ENCODE peak calls at places on chromosomes 3 and 15, in six cellular contexts. One of them, this sample, is unnamed.

GRCh38 chr3:73453676-73454075 is 171.1 kb downstream of the PDZRN3 start:
- DNase-seq in esophagus muscularis mucosa: no peak
- DNase-seq in stimulated activated CD8-positive, alpha-beta memory T cell treated with anti-CD3 and anti-CD28 coated beads, Interleukin-7, amount 100 ng/mL, for 1 hour: no peak
- DNase-seq in KBM-7: no peak
- DNase-seq in endothelial cell: no peak
- DNase-seq in mucosa of gallbladder: no peak
- DNase-seq in this sample: no peak

GRCh38 chr3:184559336-184559735 is 2.2 kb upstream of the EPHB3 start:
- DNase-seq in stimulated activated CD8-positive, alpha-beta memory T cell treated with anti-CD3 and anti-CD28 coated beads, Interleukin-7, amount 100 ng/mL, for 1 hour: no peak
- DNase-seq in esophagus muscularis mucosa: no peak
- DNase-seq in mucosa of gallbladder: peak
- DNase-seq in KBM-7: no peak
- DNase-seq in endothelial cell: no peak
- DNase-seq in this sample: peak

GRCh38 chr3:124766113-124767095 is 36.2 kb downstream of the UMPS start:
- DNase-seq in mucosa of gallbladder: no peak
- DNase-seq in KBM-7: no peak
- DNase-seq in endothelial cell: no peak
- DNase-seq in stimulated activated CD8-positive, alpha-beta memory T cell treated with anti-CD3 and anti-CD28 coated beads, Interleukin-7, amount 100 ng/mL, for 1 hour: no peak
- DNase-seq in esophagus muscularis mucosa: no peak
- DNase-seq in this sample: no peak

GRCh38 chr15:83565553-83566159 is 88.3 kb upstream of the ADAMTSL3 start:
- DNase-seq in mucosa of gallbladder: no peak
- DNase-seq in esophagus muscularis mucosa: no peak
- DNase-seq in KBM-7: peak
- DNase-seq in stimulated activated CD8-positive, alpha-beta memory T cell treated with anti-CD3 and anti-CD28 coated beads, Interleukin-7, amount 100 ng/mL, for 1 hour: no peak
- DNase-seq in endothelial cell: peak
- DNase-seq in this sample: no peak

GRCh38 chr3:46858456-46858855 is 4.8 kb downstream of the MYL3 start:
- DNase-seq in endothelial cell: no peak
- DNase-seq in mucosa of gallbladder: no peak
- DNase-seq in stimulated activated CD8-positive, alpha-beta memory T cell treated with anti-CD3 and anti-CD28 coated beads, Interleukin-7, amount 100 ng/mL, for 1 hour: no peak
- DNase-seq in KBM-7: no peak
- DNase-seq in esophagus muscularis mucosa: no peak
- DNase-seq in this sample: peak

GRCh38 chr3:181289306-181289705 is 299.8 kb upstream of the DNAJC19 start:
- DNase-seq in endothelial cell: no peak
- DNase-seq in esophagus muscularis mucosa: no peak
- DNase-seq in mucosa of gallbladder: no peak
- DNase-seq in stimulated activated CD8-positive, alpha-beta memory T cell treated with anti-CD3 and anti-CD28 coated beads, Interleukin-7, amount 100 ng/mL, for 1 hour: no peak
- DNase-seq in KBM-7: no peak
- DNase-seq in this sample: no peak

GRCh38 chr15:67064607-67065530 is 533 bp upstream of the SMAD3 start:
- DNase-seq in stimulated activated CD8-positive, alpha-beta memory T cell treated with anti-CD3 and anti-CD28 coated beads, Interleukin-7, amount 100 ng/mL, for 1 hour: no peak
- DNase-seq in mucosa of gallbladder: no peak
- DNase-seq in esophagus muscularis mucosa: no peak
- DNase-seq in endothelial cell: peak
- DNase-seq in KBM-7: peak
- DNase-seq in this sample: no peak

GRCh38 chr15:78420220-78420619 is 17.8 kb upstream of the IREB2 start:
- DNase-seq in endothelial cell: no peak
- DNase-seq in mucosa of gallbladder: no peak
- DNase-seq in KBM-7: no peak
- DNase-seq in stimulated activated CD8-positive, alpha-beta memory T cell treated with anti-CD3 and anti-CD28 coated beads, Interleukin-7, amount 100 ng/mL, for 1 hour: no peak
- DNase-seq in esophagus muscularis mucosa: no peak
- DNase-seq in this sample: no peak

GRCh38 chr15:92617197-92618037 is 38.2 kb downstream of the FAM174B start:
- DNase-seq in mucosa of gallbladder: peak
- DNase-seq in stimulated activated CD8-positive, alpha-beta memory T cell treated with anti-CD3 and anti-CD28 coated beads, Interleukin-7, amount 100 ng/mL, for 1 hour: no peak
- DNase-seq in endothelial cell: no peak
- DNase-seq in esophagus muscularis mucosa: no peak
- DNase-seq in KBM-7: no peak
- DNase-seq in this sample: peak

GRCh38 chr3:40914475-40914874 is 284.8 kb upstream of the CTNNB1 start:
- DNase-seq in stimulated activated CD8-positive, alpha-beta memory T cell treated with anti-CD3 and anti-CD28 coated beads, Interleukin-7, amount 100 ng/mL, for 1 hour: no peak
- DNase-seq in endothelial cell: no peak
- DNase-seq in KBM-7: no peak
- DNase-seq in esophagus muscularis mucosa: no peak
- DNase-seq in mucosa of gallbladder: no peak
- DNase-seq in this sample: no peak

GRCh38 chr15:67968564-67969440 is 85.3 kb upstream of the PIAS1 start:
- DNase-seq in endothelial cell: no peak
- DNase-seq in KBM-7: no peak
- DNase-seq in stimulated activated CD8-positive, alpha-beta memory T cell treated with anti-CD3 and anti-CD28 coated beads, Interleukin-7, amount 100 ng/mL, for 1 hour: no peak
- DNase-seq in mucosa of gallbladder: no peak
- DNase-seq in esophagus muscularis mucosa: no peak
- DNase-seq in this sample: no peak

GRCh38 chr3:165549665-165550064 is 287.6 kb downstream of the BCHE start:
- DNase-seq in KBM-7: no peak
- DNase-seq in stimulated activated CD8-positive, alpha-beta memory T cell treated with anti-CD3 and anti-CD28 coated beads, Interleukin-7, amount 100 ng/mL, for 1 hour: no peak
- DNase-seq in endothelial cell: no peak
- DNase-seq in mucosa of gallbladder: no peak
- DNase-seq in esophagus muscularis mucosa: no peak
- DNase-seq in this sample: no peak

GRCh38 chr3:112460519-112460918 is 38.8 kb downstream of the BTLA start:
- DNase-seq in stimulated activated CD8-positive, alpha-beta memory T cell treated with anti-CD3 and anti-CD28 coated beads, Interleukin-7, amount 100 ng/mL, for 1 hour: no peak
- DNase-seq in esophagus muscularis mucosa: no peak
- DNase-seq in mucosa of gallbladder: no peak
- DNase-seq in KBM-7: no peak
- DNase-seq in endothelial cell: no peak
- DNase-seq in this sample: no peak

GRCh38 chr15:90184786-90185704 is 16.1 kb upstream of the SEMA4B start:
- DNase-seq in mucosa of gallbladder: peak
- DNase-seq in endothelial cell: peak
- DNase-seq in esophagus muscularis mucosa: no peak
- DNase-seq in KBM-7: peak
- DNase-seq in stimulated activated CD8-positive, alpha-beta memory T cell treated with anti-CD3 and anti-CD28 coated beads, Interleukin-7, amount 100 ng/mL, for 1 hour: no peak
- DNase-seq in this sample: peak

GRCh38 chr3:124078978-124079911 is 87.3 kb upstream of the ROPN1 start:
- DNase-seq in stimulated activated CD8-positive, alpha-beta memory T cell treated with anti-CD3 and anti-CD28 coated beads, Interleukin-7, amount 100 ng/mL, for 1 hour: no peak
- DNase-seq in mucosa of gallbladder: no peak
- DNase-seq in endothelial cell: peak
- DNase-seq in KBM-7: peak
- DNase-seq in esophagus muscularis mucosa: no peak
- DNase-seq in this sample: peak

GRCh38 chr3:47601310-47601709 is 22.6 kb upstream of the CSPG5 start:
- DNase-seq in endothelial cell: no peak
- DNase-seq in esophagus muscularis mucosa: no peak
- DNase-seq in stimulated activated CD8-positive, alpha-beta memory T cell treated with anti-CD3 and anti-CD28 coated beads, Interleukin-7, amount 100 ng/mL, for 1 hour: no peak
- DNase-seq in KBM-7: no peak
- DNase-seq in mucosa of gallbladder: no peak
- DNase-seq in this sample: no peak

GRCh38 chr3:98577178-98577895 is 16.1 kb downstream of the CPOX start:
- DNase-seq in mucosa of gallbladder: no peak
- DNase-seq in stimulated activated CD8-positive, alpha-beta memory T cell treated with anti-CD3 and anti-CD28 coated beads, Interleukin-7, amount 100 ng/mL, for 1 hour: no peak
- DNase-seq in endothelial cell: no peak
- DNase-seq in esophagus muscularis mucosa: no peak
- DNase-seq in KBM-7: no peak
- DNase-seq in this sample: no peak

GRCh38 chr15:71469393-71469792 is 341.0 kb upstream of the NR2E3 start:
- DNase-seq in KBM-7: peak
- DNase-seq in esophagus muscularis mucosa: no peak
- DNase-seq in stimulated activated CD8-positive, alpha-beta memory T cell treated with anti-CD3 and anti-CD28 coated beads, Interleukin-7, amount 100 ng/mL, for 1 hour: no peak
- DNase-seq in mucosa of gallbladder: no peak
- DNase-seq in endothelial cell: no peak
- DNase-seq in this sample: no peak

GRCh38 chr3:30655187-30655812 is 48.9 kb downstream of the TGFBR2 start:
- DNase-seq in endothelial cell: no peak
- DNase-seq in mucosa of gallbladder: no peak
- DNase-seq in stimulated activated CD8-positive, alpha-beta memory T cell treated with anti-CD3 and anti-CD28 coated beads, Interleukin-7, amount 100 ng/mL, for 1 hour: no peak
- DNase-seq in KBM-7: peak
- DNase-seq in esophagus muscularis mucosa: no peak
- DNase-seq in this sample: no peak

GRCh38 chr3:108311797-108312196 is 15.4 kb downstream of the HHLA2 start:
- DNase-seq in stimulated activated CD8-positive, alpha-beta memory T cell treated with anti-CD3 and anti-CD28 coated beads, Interleukin-7, amount 100 ng/mL, for 1 hour: no peak
- DNase-seq in esophagus muscularis mucosa: no peak
- DNase-seq in mucosa of gallbladder: no peak
- DNase-seq in KBM-7: peak
- DNase-seq in endothelial cell: no peak
- DNase-seq in this sample: no peak

GRCh38 chr3:13655074-13655913 is 106.4 kb downstream of the FBLN2 start:
- DNase-seq in stimulated activated CD8-positive, alpha-beta memory T cell treated with anti-CD3 and anti-CD28 coated beads, Interleukin-7, amount 100 ng/mL, for 1 hour: no peak
- DNase-seq in mucosa of gallbladder: peak
- DNase-seq in KBM-7: peak
- DNase-seq in esophagus muscularis mucosa: no peak
- DNase-seq in endothelial cell: peak
- DNase-seq in this sample: no peak

GRCh38 chr3:28485164-28485563 is 136.5 kb upstream of the AZI2 start:
- DNase-seq in KBM-7: no peak
- DNase-seq in mucosa of gallbladder: no peak
- DNase-seq in stimulated activated CD8-positive, alpha-beta memory T cell treated with anti-CD3 and anti-CD28 coated beads, Interleukin-7, amount 100 ng/mL, for 1 hour: no peak
- DNase-seq in esophagus muscularis mucosa: no peak
- DNase-seq in endothelial cell: no peak
- DNase-seq in this sample: no peak

GRCh38 chr3:48504051-48504946 is at the start of gene SHISA5:
- DNase-seq in KBM-7: peak
- DNase-seq in esophagus muscularis mucosa: no peak
- DNase-seq in mucosa of gallbladder: peak
- DNase-seq in endothelial cell: peak
- DNase-seq in stimulated activated CD8-positive, alpha-beta memory T cell treated with anti-CD3 and anti-CD28 coated beads, Interleukin-7, amount 100 ng/mL, for 1 hour: peak
- DNase-seq in this sample: peak

GRCh38 chr15:80923668-80924067 is 66.0 kb downstream of the MESD start:
- DNase-seq in mucosa of gallbladder: no peak
- DNase-seq in endothelial cell: no peak
- DNase-seq in esophagus muscularis mucosa: no peak
- DNase-seq in KBM-7: no peak
- DNase-seq in stimulated activated CD8-positive, alpha-beta memory T cell treated with anti-CD3 and anti-CD28 coated beads, Interleukin-7, amount 100 ng/mL, for 1 hour: no peak
- DNase-seq in this sample: no peak

GRCh38 chr3:95899911-95900310 is 914.5 kb upstream of the EPHA6 start:
- DNase-seq in endothelial cell: no peak
- DNase-seq in KBM-7: no peak
- DNase-seq in stimulated activated CD8-positive, alpha-beta memory T cell treated with anti-CD3 and anti-CD28 coated beads, Interleukin-7, amount 100 ng/mL, for 1 hour: no peak
- DNase-seq in mucosa of gallbladder: no peak
- DNase-seq in esophagus muscularis mucosa: no peak
- DNase-seq in this sample: no peak

GRCh38 chr3:164479978-164480377 is 598.3 kb downstream of the SI start:
- DNase-seq in KBM-7: no peak
- DNase-seq in esophagus muscularis mucosa: no peak
- DNase-seq in mucosa of gallbladder: no peak
- DNase-seq in endothelial cell: no peak
- DNase-seq in stimulated activated CD8-positive, alpha-beta memory T cell treated with anti-CD3 and anti-CD28 coated beads, Interleukin-7, amount 100 ng/mL, for 1 hour: no peak
- DNase-seq in this sample: no peak

GRCh38 chr3:48926425-48927392 is 8.1 kb downstream of the ARIH2 start:
- DNase-seq in KBM-7: no peak
- DNase-seq in esophagus muscularis mucosa: no peak
- DNase-seq in endothelial cell: no peak
- DNase-seq in stimulated activated CD8-positive, alpha-beta memory T cell treated with anti-CD3 and anti-CD28 coated beads, Interleukin-7, amount 100 ng/mL, for 1 hour: no peak
- DNase-seq in mucosa of gallbladder: no peak
- DNase-seq in this sample: no peak

GRCh38 chr15:80609512-80609946 is 85.6 kb upstream of the ABHD17C start:
- DNase-seq in mucosa of gallbladder: no peak
- DNase-seq in KBM-7: no peak
- DNase-seq in stimulated activated CD8-positive, alpha-beta memory T cell treated with anti-CD3 and anti-CD28 coated beads, Interleukin-7, amount 100 ng/mL, for 1 hour: no peak
- DNase-seq in endothelial cell: no peak
- DNase-seq in esophagus muscularis mucosa: no peak
- DNase-seq in this sample: no peak

GRCh38 chr15:33111051-33111451 is 83.5 kb downstream of the FMN1 start:
- DNase-seq in mucosa of gallbladder: no peak
- DNase-seq in endothelial cell: no peak
- DNase-seq in stimulated activated CD8-positive, alpha-beta memory T cell treated with anti-CD3 and anti-CD28 coated beads, Interleukin-7, amount 100 ng/mL, for 1 hour: no peak
- DNase-seq in esophagus muscularis mucosa: no peak
- DNase-seq in KBM-7: no peak
- DNase-seq in this sample: no peak

GRCh38 chr3:193730498-193730897 is 137.5 kb downstream of the OPA1 start:
- DNase-seq in mucosa of gallbladder: no peak
- DNase-seq in KBM-7: no peak
- DNase-seq in endothelial cell: no peak
- DNase-seq in stimulated activated CD8-positive, alpha-beta memory T cell treated with anti-CD3 and anti-CD28 coated beads, Interleukin-7, amount 100 ng/mL, for 1 hour: no peak
- DNase-seq in esophagus muscularis mucosa: peak
- DNase-seq in this sample: no peak

GRCh38 chr15:67685008-67685599 is 140.2 kb upstream of the SKOR1 start:
- DNase-seq in stimulated activated CD8-positive, alpha-beta memory T cell treated with anti-CD3 and anti-CD28 coated beads, Interleukin-7, amount 100 ng/mL, for 1 hour: no peak
- DNase-seq in KBM-7: peak
- DNase-seq in mucosa of gallbladder: no peak
- DNase-seq in esophagus muscularis mucosa: no peak
- DNase-seq in endothelial cell: no peak
- DNase-seq in this sample: no peak

GRCh38 chr15:38065721-38066120 is 131.3 kb downstream of the TMCO5A start:
- DNase-seq in mucosa of gallbladder: no peak
- DNase-seq in esophagus muscularis mucosa: no peak
- DNase-seq in KBM-7: peak
- DNase-seq in stimulated activated CD8-positive, alpha-beta memory T cell treated with anti-CD3 and anti-CD28 coated beads, Interleukin-7, amount 100 ng/mL, for 1 hour: no peak
- DNase-seq in endothelial cell: no peak
- DNase-seq in this sample: no peak

GRCh38 chr3:146044046-146044445 is 116.9 kb downstream of the PLOD2 start:
- DNase-seq in esophagus muscularis mucosa: no peak
- DNase-seq in stimulated activated CD8-positive, alpha-beta memory T cell treated with anti-CD3 and anti-CD28 coated beads, Interleukin-7, amount 100 ng/mL, for 1 hour: no peak
- DNase-seq in mucosa of gallbladder: no peak
- DNase-seq in endothelial cell: no peak
- DNase-seq in KBM-7: no peak
- DNase-seq in this sample: no peak